ENCODE peak calls at places on chromosomes 2 and 18, in five cellular contexts. R is cardiac muscle cell, C is sigmoid colon, Q is pancreas, Z is right atrium auricular region. O is an unnamed sample. For H3K36me3, the result is how much of the 10 kb centered on the place peaks cover.

GRCh38 chr2:204024503-204024902 is 87.9 kb downstream of the ICOS start:
- DNase-seq in Z (no peak), C (no peak), Q (no peak), R (peak), O (no peak)

GRCh38 chr2:241563571-241563980 is 5.0 kb downstream of the BOK start:
- DNase-seq in Q (no peak), R (no peak), C (peak), Z (no peak), O (no peak)

GRCh38 chr2:43370705-43371104 is 144.3 kb upstream of the ZFP36L2 start:
- DNase-seq in R (no peak), Q (no peak), C (no peak), Z (no peak), O (no peak)

GRCh38 chr18:62596145-62597005 is 73.5 kb downstream of the ZCCHC2 start:
- DNase-seq in R (peak), Q (peak), Z (no peak), C (no peak), O (peak)

GRCh38 chr2:3316456-3317276 is 61.0 kb downstream of the EIPR1 start:
- DNase-seq in Z (no peak), C (peak), R (no peak), Q (no peak), O (no peak)

GRCh38 chr2:30514861-30515435 is 67.9 kb downstream of the LCLAT1 start:
- DNase-seq in C (no peak), R (peak), Z (no peak), Q (no peak), O (no peak)

GRCh38 chr18:26511339-26512071 is 36.8 kb downstream of the KCTD1 start:
- DNase-seq in R (peak), Z (no peak), C (no peak), Q (no peak), O (no peak)

GRCh38 chr18:35861367-35862114 is 110.9 kb upstream of the RMP24 start:
- DNase-seq in Z (peak), C (no peak), Q (no peak), R (peak), O (no peak)

GRCh38 chr2:168633895-168634294 is 168.5 kb upstream of the NOSTRIN start:
- DNase-seq in Q (no peak), R (no peak), C (no peak), Z (no peak), O (no peak)

GRCh38 chr2:24050041-24050655 is 607 bp downstream of the FKBP1B start:
- DNase-seq in C (peak), Q (peak), Z (peak), R (peak), O (peak)

GRCh38 chr2:223404616-223405015 is 197.5 kb downstream of the SCG2 start:
- DNase-seq in Q (no peak), R (no peak), Z (no peak), C (no peak), O (no peak)

GRCh38 chr18:24055878-24056277 is 41.3 kb downstream of the TTC39C start:
- DNase-seq in Q (no peak), Z (no peak), R (peak), C (no peak), O (no peak)

GRCh38 chr18:79394438-79395307 is 1.1 kb upstream of the NFATC1 start:
- DNase-seq in Q (peak), R (no peak), C (peak), Z (peak), O (peak)

GRCh38 chr18:21194871-21195771 is 46.9 kb upstream of the GREB1L start:
- DNase-seq in R (peak), Z (no peak), Q (no peak), C (no peak), O (no peak)

GRCh38 chr18:12388440-12388839 is 11.4 kb upstream of the AFG3L2 start:
- DNase-seq in Z (no peak), C (no peak), R (no peak), Q (no peak), O (no peak)

DNA sequence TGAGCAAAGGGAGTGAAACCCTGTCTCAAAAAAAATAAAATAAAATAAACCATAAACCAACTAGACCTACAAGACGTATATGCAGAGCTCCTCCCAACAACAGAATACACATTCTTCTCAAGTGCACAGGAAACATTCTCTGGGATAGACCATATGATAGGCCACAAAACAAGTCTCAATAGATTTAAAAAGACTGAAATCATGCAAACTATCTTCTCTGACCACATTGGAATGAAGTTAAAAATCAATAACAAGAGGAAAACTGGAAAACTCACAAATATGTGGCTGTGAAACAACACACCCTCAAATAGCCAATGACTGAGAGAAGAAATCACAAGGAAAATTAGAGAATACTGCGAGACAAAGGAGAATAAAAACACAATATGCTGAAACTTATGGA is 7.2 kb upstream of the AFG3L2 start:
- DNase-seq in C (no peak), R (no peak), Z (no peak), Q (no peak), O (no peak)
- H3K36me3 ChIP-seq in C (under half), R (under half), Z (under half), Q (under half), O (under half)

GRCh38 chr2:157793053-157793612 is 83.0 kb downstream of the ACVR1 start:
- DNase-seq in C (no peak), Q (no peak), Z (no peak), R (no peak), O (no peak)
- TF ChIP-seq CTCF in C (peak), Q (no peak), Z (peak), R (peak), O (peak)

DNA sequence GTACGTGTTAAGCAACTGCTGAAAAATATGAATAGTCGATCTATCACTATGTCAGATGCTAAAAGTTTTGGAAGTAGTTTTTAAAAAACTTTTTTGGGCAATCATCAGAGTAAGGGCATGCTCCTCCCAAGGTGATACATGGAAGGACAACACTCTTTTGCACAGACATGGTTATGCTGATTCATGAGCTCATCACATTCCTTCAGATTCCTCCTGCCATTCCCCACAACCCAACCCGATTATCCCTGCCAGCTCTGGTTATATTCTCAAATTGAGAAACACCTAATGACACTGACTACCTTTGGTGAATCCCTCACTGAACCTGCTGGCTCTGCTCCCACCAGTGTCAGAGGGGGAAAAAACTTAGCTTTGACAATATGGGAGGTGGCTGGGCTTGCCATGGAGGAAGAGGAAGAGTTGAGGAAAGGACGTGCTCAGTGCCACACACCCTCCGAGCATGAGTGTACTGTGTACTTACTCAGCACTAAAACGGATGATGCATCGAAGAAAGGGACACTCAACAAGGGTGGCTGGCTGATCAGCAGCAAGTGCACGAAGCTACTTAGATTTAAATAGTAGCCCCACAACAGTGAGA is 83.9 kb upstream of the RNU4ATAC start:
- DNase-seq in R (no peak), Q (no peak), Z (no peak), C (no peak), O (no peak)
- H3K36me3 ChIP-seq in R (half or more), Q (under half), Z (half or more), C (half or more), O (under half)

GRCh38 chr2:113767811-113768210 is 11.4 kb upstream of the SLC35F5 start:
- DNase-seq in C (no peak), R (no peak), Q (no peak), Z (no peak), O (no peak)
- TF ChIP-seq CTCF in C (no peak), R (peak), Q (no peak), Z (no peak), O (no peak)

GRCh38 chr2:54012538-54013141 is 41.8 kb upstream of the PSME4 start:
- DNase-seq in R (no peak), C (peak), Z (no peak), Q (no peak), O (peak)
- H3K36me3 ChIP-seq in R (under half), C (under half), Z (under half), Q (under half), O (under half)

DNA sequence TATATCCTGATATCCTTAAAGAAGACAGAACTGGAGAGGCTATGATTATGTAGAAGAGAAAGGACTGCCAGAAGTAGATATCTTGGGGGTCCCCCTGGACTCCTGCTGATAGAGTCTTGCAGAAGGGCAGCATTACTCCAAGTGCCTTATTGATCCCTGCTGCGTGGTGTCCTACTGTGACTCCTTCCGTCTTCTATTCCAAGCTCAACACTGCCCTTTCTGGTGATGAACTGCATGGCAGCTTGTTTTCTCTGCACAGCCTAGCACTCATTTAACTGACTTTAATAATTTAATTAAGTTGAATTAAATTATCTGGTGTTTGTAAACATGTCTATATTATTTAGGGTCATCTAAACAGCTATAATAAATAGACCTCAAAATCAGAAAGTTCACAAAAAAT is 194.1 kb upstream of the DSEL start:
- DNase-seq in Q (no peak), C (no peak), R (no peak), Z (no peak), O (no peak)
- TF ChIP-seq CTCF in Q (no peak), C (peak), R (peak), Z (no peak), O (no peak)

DNA sequence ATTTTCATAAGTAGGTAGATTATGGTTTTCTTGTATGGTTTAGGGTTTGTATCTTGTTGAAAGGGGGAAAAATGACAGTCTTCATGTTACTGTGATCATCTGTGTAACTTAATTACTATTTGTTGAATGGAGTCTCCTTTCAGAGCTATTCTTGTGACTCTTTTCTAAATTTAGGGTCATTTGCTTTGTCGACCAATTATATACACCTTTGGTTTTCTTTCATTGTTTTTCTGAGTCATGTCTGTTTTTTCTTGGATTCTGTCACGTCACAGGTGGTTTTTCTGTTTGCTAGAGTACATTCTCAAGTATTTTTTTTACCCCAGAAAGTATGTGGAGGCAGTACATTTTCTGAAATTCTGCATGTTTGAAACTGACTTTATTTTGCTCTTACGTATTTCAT is 43.8 kb upstream of the DYSF start:
- DNase-seq in R (no peak), Q (no peak), C (no peak), Z (no peak), O (no peak)
- H3K36me3 ChIP-seq in R (under half), Q (under half), C (under half), Z (under half), O (half or more)